ENCODE peak calls at places on chromosomes 1 and 21, in eight cellular contexts. N, H, B, K, M, J, R and I are unnamed samples.

GRCh38 chr21:46081862-46082637 is 15.9 kb upstream of the COL6A2 start:
- DNase-seq in N (no peak), H (no peak), B (no peak), K (no peak), M (no peak), J (no peak), R (no peak), I (no peak)

GRCh38 chr1:196462101-196462500 is 146.1 kb downstream of the KCNT2 start:
- DNase-seq in N (no peak), H (no peak), B (no peak), K (no peak), M (no peak), J (no peak), R (no peak), I (no peak)

GRCh38 chr21:45542242-45542666 is at the start of gene SLC19A1:
- DNase-seq in N (peak), H (peak), B (no peak), K (no peak), M (no peak), J (peak), R (peak), I (peak)

GRCh38 chr1:117059334-117059677 is 820 bp upstream of the TTF2 start:
- DNase-seq in N (peak), H (peak), B (no peak), K (peak), M (peak), J (no peak), R (peak), I (peak)

GRCh38 chr21:41761211-41762181 is 5.4 kb downstream of the RIPK4 start:
- DNase-seq in N (no peak), H (peak), B (no peak), K (no peak), M (no peak), J (no peak), R (no peak), I (peak)

GRCh38 chr1:66532798-66533783 is 862 bp upstream of the SGIP1 start:
- DNase-seq in N (peak), H (no peak), B (no peak), K (no peak), M (no peak), J (peak), R (peak), I (no peak)

GRCh38 chr1:151199860-151200581 is 1.7 kb downstream of the PIP5K1A start:
- DNase-seq in N (no peak), H (peak), B (no peak), K (no peak), M (no peak), J (peak), R (peak), I (peak)

GRCh38 chr1:58287894-58288623 is 258.5 kb downstream of the OMA1 start:
- DNase-seq in N (no peak), H (no peak), B (no peak), K (no peak), M (no peak), J (no peak), R (no peak), I (no peak)

GRCh38 chr1:243286409-243287127 is 30.7 kb downstream of the SDCCAG8 start:
- DNase-seq in N (no peak), H (no peak), B (no peak), K (no peak), M (no peak), J (peak), R (no peak), I (peak)

GRCh38 chr1:219544163-219544846 is 68.6 kb downstream of the ZC3H11B start:
- DNase-seq in N (no peak), H (peak), B (no peak), K (no peak), M (no peak), J (no peak), R (no peak), I (no peak)

GRCh38 chr1:26786437-26787380 is 1.0 kb upstream of the PIGV start:
- DNase-seq in N (peak), H (no peak), B (no peak), K (no peak), M (no peak), J (peak), R (peak), I (peak)

GRCh38 chr1:152996633-152997385 is 4.7 kb upstream of the SPRR3 start:
- DNase-seq in N (no peak), H (no peak), B (no peak), K (no peak), M (no peak), J (no peak), R (no peak), I (no peak)

GRCh38 chr1:108830119-108831008 is 26.5 kb downstream of the AKNAD1 start:
- DNase-seq in N (no peak), H (peak), B (no peak), K (peak), M (no peak), J (peak), R (peak), I (peak)

GRCh38 chr1:156270314-156270713 is 12.3 kb downstream of the SMG5 start:
- DNase-seq in N (no peak), H (no peak), B (no peak), K (no peak), M (no peak), J (no peak), R (no peak), I (no peak)

GRCh38 chr1:90007979-90008404 is 13.1 kb downstream of the ZNF326 start:
- DNase-seq in N (no peak), H (no peak), B (no peak), K (no peak), M (no peak), J (no peak), R (no peak), I (no peak)

GRCh38 chr21:16829532-16829931 is 683.3 kb upstream of the CXADR start:
- DNase-seq in N (no peak), H (no peak), B (peak), K (no peak), M (no peak), J (no peak), R (no peak), I (no peak)

DNA sequence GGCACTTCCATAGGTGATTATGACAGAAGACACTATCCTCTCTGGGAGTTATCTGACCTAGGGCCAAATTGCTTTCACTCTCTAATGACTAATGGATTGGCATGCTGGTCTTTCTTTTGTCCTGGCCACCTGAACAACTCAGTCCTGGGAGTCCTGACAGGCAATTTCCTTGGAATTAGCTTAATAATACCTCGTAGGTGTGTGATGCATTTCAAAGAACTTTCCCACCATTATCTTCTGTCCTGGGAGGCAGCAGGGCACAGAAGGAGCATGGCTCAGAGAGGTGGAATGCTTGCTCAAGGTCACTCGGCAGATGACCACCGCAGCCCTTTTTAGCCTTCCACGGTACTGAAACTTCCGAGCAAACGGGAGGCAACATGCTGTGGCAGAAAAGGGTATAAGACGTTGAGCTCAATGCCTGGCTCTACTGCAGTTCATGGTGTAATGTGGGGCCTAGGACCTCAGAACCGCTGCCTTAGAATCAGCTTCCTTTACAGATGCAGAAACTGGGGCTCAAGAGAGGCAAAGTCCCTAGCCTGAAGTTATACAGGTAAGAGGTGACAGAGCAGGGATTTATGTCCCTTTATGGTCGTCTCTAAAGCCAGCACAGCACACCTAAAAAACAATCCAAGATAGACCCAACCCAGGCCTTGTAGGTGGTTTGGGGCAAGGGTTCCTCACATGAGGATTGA is 3.2 kb downstream of the ID3 start:
- DNase-seq in N (peak), H (peak), B (peak), K (peak), M (no peak), J (peak), R (no peak), I (no peak)
- TF ChIP-seq MAX in N (peak), H (peak), B (peak), K (no peak), M (no peak), J (peak), R (no peak), I (no peak)

DNA sequence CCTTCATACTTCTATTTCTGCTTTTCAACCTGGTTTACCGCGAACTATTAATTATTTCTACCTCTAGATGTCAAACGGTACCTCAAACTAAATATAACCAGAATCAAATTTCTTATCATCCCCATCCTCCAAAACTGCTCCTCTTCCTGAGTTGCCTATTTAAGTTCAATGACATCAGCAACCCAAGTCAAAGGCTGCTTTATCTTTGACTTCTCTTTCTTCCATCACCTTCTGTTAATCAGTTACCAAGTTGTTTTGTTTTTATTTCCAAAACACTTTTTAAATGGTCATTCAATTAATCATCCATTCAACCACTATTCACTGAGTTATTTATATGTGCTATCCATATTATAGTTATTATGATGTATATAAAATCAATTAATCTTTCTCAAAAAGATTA is 171.9 kb downstream of the COL24A1 start:
- DNase-seq in N (no peak), H (no peak), B (no peak), K (no peak), M (no peak), J (no peak), R (no peak), I (no peak)
- TF ChIP-seq MAX in N (no peak), H (no peak), B (no peak), K (no peak), M (no peak), J (no peak), R (no peak), I (no peak)

GRCh38 chr1:75908717-75909152 is 23.5 kb downstream of the ASB17 start:
- DNase-seq in N (peak), H (peak), B (peak), K (peak), M (peak), J (peak), R (no peak), I (peak)
- TF ChIP-seq MAX in N (no peak), H (no peak), B (no peak), K (no peak), M (no peak), J (no peak), R (no peak), I (no peak)

GRCh38 chr1:11475718-11476117 is 3.2 kb upstream of the DISP3 start:
- DNase-seq in N (no peak), H (no peak), B (no peak), K (no peak), M (no peak), J (no peak), R (no peak), I (no peak)

GRCh38 chr1:11481019-11481418 is 2.1 kb downstream of the DISP3 start:
- DNase-seq in N (no peak), H (no peak), B (no peak), K (no peak), M (no peak), J (no peak), R (no peak), I (no peak)

GRCh38 chr1:11479375-11479979 is 522 bp downstream of the DISP3 start:
- DNase-seq in N (no peak), H (no peak), B (no peak), K (no peak), M (no peak), J (peak), R (no peak), I (no peak)

GRCh38 chr1:11482186-11482585 is 3.2 kb downstream of the DISP3 start:
- DNase-seq in N (no peak), H (no peak), B (no peak), K (no peak), M (no peak), J (no peak), R (no peak), I (no peak)

DNA sequence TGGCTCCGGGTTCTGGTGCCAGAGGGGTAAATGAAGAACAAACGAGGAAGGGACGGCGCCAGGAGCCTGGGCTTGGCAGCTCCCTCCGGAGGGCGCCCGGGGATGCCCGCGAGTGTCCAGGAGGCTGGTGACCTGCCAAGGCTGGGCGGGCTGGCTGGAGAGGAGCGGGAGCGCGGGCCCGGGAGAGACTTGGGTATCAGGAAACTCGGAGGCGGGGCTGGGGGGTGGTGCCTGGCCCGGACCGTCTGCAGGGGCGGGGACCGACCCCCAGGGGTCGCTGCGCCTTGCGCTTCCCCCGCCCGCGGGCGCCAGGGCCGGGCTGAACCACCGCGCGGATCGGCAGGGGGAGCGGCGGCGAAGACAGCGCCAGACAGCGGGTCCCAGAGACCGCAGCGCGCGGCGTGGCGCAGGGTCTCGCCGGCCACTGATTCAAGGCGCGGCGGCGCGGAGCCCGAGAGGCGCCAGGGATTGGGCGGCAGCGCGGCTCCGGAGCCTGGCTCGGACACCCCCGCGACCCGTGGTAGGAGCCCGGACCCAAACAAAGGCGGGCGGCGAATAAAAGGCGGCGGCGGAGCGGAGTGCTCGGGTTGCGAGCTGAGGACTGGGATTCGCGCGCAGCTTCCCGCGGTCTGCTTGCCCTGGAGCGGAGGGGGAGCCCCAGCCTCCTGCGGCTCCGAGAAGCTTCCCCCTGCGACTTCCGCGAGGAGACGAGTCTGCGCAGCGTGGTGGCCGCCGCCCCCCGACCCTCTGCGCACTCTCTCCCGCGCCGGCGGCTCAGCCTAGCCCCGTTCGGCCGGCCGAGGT is at the start of gene DISP3:
- DNase-seq in N (peak), H (peak), B (peak), K (peak), M (peak), J (peak), R (peak), I (peak)
- TF ChIP-seq MAX in N (peak), H (peak), B (no peak), K (peak), M (no peak), J (no peak), R (peak), I (no peak)

DNA sequence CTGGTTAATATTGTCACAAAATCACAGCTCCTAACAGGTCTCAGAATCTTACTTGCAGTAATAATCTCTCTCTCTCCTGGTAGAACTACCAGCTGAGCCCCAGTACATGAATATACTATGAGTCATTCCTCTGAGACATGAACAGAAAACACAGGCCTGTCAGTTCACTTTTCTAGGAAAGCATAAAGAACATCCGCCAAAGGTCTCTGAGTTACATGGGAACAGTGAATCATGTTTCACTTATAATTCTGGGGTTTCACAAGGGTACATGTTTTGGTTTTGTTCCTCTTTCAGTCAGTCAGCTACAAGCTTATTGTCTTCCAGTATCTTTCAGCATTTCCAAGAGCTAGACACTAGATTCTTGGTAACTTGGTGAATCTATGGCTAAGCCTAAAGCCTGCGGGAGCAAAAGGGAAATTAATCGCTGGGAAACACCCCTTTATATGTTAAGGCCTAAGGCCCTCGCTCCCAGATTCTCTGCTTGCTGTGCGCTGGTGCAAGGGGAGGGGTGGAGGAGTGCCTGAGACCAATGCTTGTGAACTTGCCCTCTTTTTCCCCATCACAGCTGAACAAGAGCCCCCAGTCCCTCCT is 31.7 kb downstream of the IFNGR2 start:
- DNase-seq in N (no peak), H (no peak), B (no peak), K (no peak), M (peak), J (peak), R (peak), I (peak)
- TF ChIP-seq MAX in N (no peak), H (no peak), B (no peak), K (no peak), M (no peak), J (no peak), R (no peak), I (no peak)

GRCh38 chr21:39696196-39696595 is 48.8 kb upstream of the IGSF5 start:
- DNase-seq in N (no peak), H (no peak), B (no peak), K (no peak), M (no peak), J (no peak), R (no peak), I (no peak)
- TF ChIP-seq MAX in N (no peak), H (no peak), B (no peak), K (no peak), M (no peak), J (no peak), R (no peak), I (no peak)

GRCh38 chr21:24163539-24163938 is 1443.7 kb downstream of the MRPL39 start:
- DNase-seq in N (no peak), H (no peak), B (no peak), K (no peak), M (no peak), J (no peak), R (no peak), I (no peak)
- TF ChIP-seq MAX in N (no peak), H (no peak), B (no peak), K (no peak), M (no peak), J (no peak), R (no peak), I (no peak)

GRCh38 chr1:83920320-83920719 is 78.6 kb downstream of the TTLL7 start:
- DNase-seq in N (no peak), H (no peak), B (no peak), K (no peak), M (no peak), J (no peak), R (peak), I (no peak)
- TF ChIP-seq MAX in N (no peak), H (no peak), B (no peak), K (no peak), M (no peak), J (no peak), R (no peak), I (no peak)

GRCh38 chr1:198535631-198536030 is 4.8 kb downstream of the ATP6V1G3 start:
- DNase-seq in N (no peak), H (no peak), B (no peak), K (no peak), M (no peak), J (no peak), R (no peak), I (peak)

GRCh38 chr1:198542632-198543031 is 2.2 kb upstream of the ATP6V1G3 start:
- DNase-seq in N (no peak), H (no peak), B (no peak), K (no peak), M (no peak), J (no peak), R (no peak), I (no peak)

GRCh38 chr1:198541737-198542136 is 1.3 kb upstream of the ATP6V1G3 start:
- DNase-seq in N (no peak), H (no peak), B (no peak), K (no peak), M (no peak), J (no peak), R (no peak), I (no peak)

GRCh38 chr1:198540580-198540979 is at the start of gene ATP6V1G3:
- DNase-seq in N (no peak), H (no peak), B (no peak), K (no peak), M (no peak), J (no peak), R (no peak), I (no peak)

GRCh38 chr1:198538579-198539364 is 1.7 kb downstream of the ATP6V1G3 start:
- DNase-seq in N (no peak), H (no peak), B (no peak), K (no peak), M (no peak), J (no peak), R (no peak), I (no peak)
- TF ChIP-seq MAX in N (no peak), H (no peak), B (no peak), K (no peak), M (no peak), J (no peak), R (no peak), I (no peak)

GRCh38 chr1:204937901-204938300 is 67.2 kb downstream of the NFASC start:
- DNase-seq in N (no peak), H (no peak), B (no peak), K (no peak), M (no peak), J (no peak), R (no peak), I (no peak)

GRCh38 chr1:204945565-204945977 is 74.9 kb downstream of the NFASC start:
- DNase-seq in N (no peak), H (no peak), B (no peak), K (no peak), M (no peak), J (no peak), R (no peak), I (peak)

GRCh38 chr1:204940591-204940990 is 69.9 kb downstream of the NFASC start:
- DNase-seq in N (no peak), H (no peak), B (no peak), K (no peak), M (no peak), J (no peak), R (no peak), I (no peak)

GRCh38 chr1:204943495-204943894 is 72.8 kb downstream of the NFASC start:
- DNase-seq in N (no peak), H (no peak), B (no peak), K (no peak), M (no peak), J (no peak), R (no peak), I (no peak)

GRCh38 chr1:204941415-204942338 is 71.0 kb downstream of the NFASC start:
- DNase-seq in N (peak), H (peak), B (peak), K (peak), M (no peak), J (peak), R (peak), I (peak)
- TF ChIP-seq MAX in N (peak), H (peak), B (peak), K (peak), M (no peak), J (no peak), R (no peak), I (peak)